ENCODE peak calls at places on chromosome 10, in eight cellular contexts. Z is ascending aorta; J is GM10248; H is endothelial cell; T is fibroblast of pulmonary artery; C is CD8-positive, alpha-beta T cell; I is right atrium auricular region; F is cardiac muscle cell. S is an unnamed sample.

GRCh38 chr10:103718247-103718620 is 137.1 kb downstream of the SH3PXD2A start:
- DNase-seq in Z (no peak), J (no peak), H (no peak), T (no peak), C (no peak), I (no peak), F (no peak), S (no peak)

GRCh38 chr10:73828166-73828565 is 16.8 kb upstream of the NDST2 start:
- DNase-seq in Z (no peak), J (no peak), H (no peak), T (no peak), C (no peak), I (no peak), F (no peak), S (no peak)

GRCh38 chr10:20091698-20092097 is 275.5 kb downstream of the PLXDC2 start:
- DNase-seq in Z (no peak), J (no peak), H (no peak), T (no peak), C (no peak), I (no peak), F (no peak), S (no peak)

GRCh38 chr10:60664859-60665258 is 113.4 kb upstream of the CDK1 start:
- DNase-seq in Z (no peak), J (no peak), H (no peak), T (no peak), C (no peak), I (no peak), F (no peak), S (no peak)

GRCh38 chr10:86197166-86197790 is 169.3 kb downstream of the GRID1 start:
- DNase-seq in Z (no peak), J (no peak), H (no peak), T (no peak), C (no peak), I (no peak), F (no peak), S (no peak)

GRCh38 chr10:70715853-70716795 is 43.8 kb downstream of the ADAMTS14 start:
- DNase-seq in Z (no peak), J (no peak), H (no peak), T (peak), C (no peak), I (no peak), F (peak), S (peak)

GRCh38 chr10:112298581-112298980 is 15.4 kb downstream of the TECTB start:
- DNase-seq in Z (no peak), J (no peak), H (no peak), T (no peak), C (no peak), I (no peak), F (no peak), S (no peak)

GRCh38 chr10:98361131-98361633 is 53.8 kb downstream of the PYROXD2 start:
- DNase-seq in Z (peak), J (no peak), H (no peak), T (peak), C (no peak), I (peak), F (peak), S (peak)

GRCh38 chr10:15200626-15201025 is 32.1 kb upstream of the NMT2 start:
- DNase-seq in Z (no peak), J (no peak), H (no peak), T (peak), C (no peak), I (no peak), F (peak), S (no peak)

GRCh38 chr10:102368072-102368471 is 27.4 kb upstream of the NFKB2 start:
- DNase-seq in Z (no peak), J (no peak), H (no peak), T (no peak), C (no peak), I (no peak), F (no peak), S (no peak)

GRCh38 chr10:104084482-104085142 is 1.1 kb downstream of the COL17A1 start:
- DNase-seq in Z (no peak), J (no peak), H (no peak), T (no peak), C (no peak), I (no peak), F (no peak), S (no peak)

GRCh38 chr10:24344279-24344678 is 135.3 kb downstream of the KIAA1217 start:
- DNase-seq in Z (no peak), J (no peak), H (no peak), T (peak), C (no peak), I (no peak), F (peak), S (no peak)

GRCh38 chr10:101032637-101033201 is 1.7 kb downstream of the SFXN3 start:
- DNase-seq in Z (peak), J (no peak), H (peak), T (peak), C (peak), I (peak), F (peak), S (no peak)

GRCh38 chr10:114051714-114052113 is 8.0 kb downstream of the ADRB1 start:
- DNase-seq in Z (no peak), J (no peak), H (no peak), T (no peak), C (no peak), I (no peak), F (no peak), S (no peak)

GRCh38 chr10:34125702-34126101 is 689.4 kb downstream of the PARD3 start:
- DNase-seq in Z (no peak), J (no peak), H (no peak), T (no peak), C (no peak), I (no peak), F (no peak), S (no peak)

GRCh38 chr10:32795598-32796183 is 162.3 kb downstream of the ITGB1 start:
- DNase-seq in Z (no peak), J (peak), H (no peak), T (peak), C (no peak), I (no peak), F (peak), S (no peak)

GRCh38 chr10:35172574-35172973 is 45.9 kb downstream of the CREM start:
- DNase-seq in Z (no peak), J (no peak), H (no peak), T (peak), C (no peak), I (no peak), F (peak), S (no peak)

GRCh38 chr10:90136731-90137316 is 435.4 kb downstream of the KIF20B start:
- DNase-seq in Z (no peak), J (no peak), H (no peak), T (peak), C (no peak), I (no peak), F (peak), S (peak)

GRCh38 chr10:114874827-114875541 is 53.4 kb downstream of the FHIP2A start:
- DNase-seq in Z (no peak), J (peak), H (peak), T (peak), C (no peak), I (no peak), F (peak), S (peak)

GRCh38 chr10:72353028-72353962 is 1.4 kb downstream of the DNAJB12 start:
- DNase-seq in Z (no peak), J (no peak), H (no peak), T (peak), C (no peak), I (no peak), F (peak), S (no peak)

GRCh38 chr10:5234106-5234877 is 37.7 kb downstream of the AKR1C4 start:
- DNase-seq in Z (no peak), J (no peak), H (no peak), T (peak), C (no peak), I (no peak), F (peak), S (no peak)

GRCh38 chr10:29535778-29536459 is 98.9 kb downstream of the SVIL start:
- DNase-seq in Z (no peak), J (no peak), H (no peak), T (no peak), C (no peak), I (no peak), F (no peak), S (no peak)

GRCh38 chr10:51074238-51075028 is at the start of gene PRKG1:
- DNase-seq in Z (peak), J (peak), H (peak), T (peak), C (no peak), I (peak), F (peak), S (peak)

GRCh38 chr10:34966440-34966839 is 123.7 kb downstream of the CUL2 start:
- DNase-seq in Z (no peak), J (no peak), H (no peak), T (peak), C (no peak), I (no peak), F (peak), S (no peak)

GRCh38 chr10:29386347-29386999 is 97.6 kb downstream of the LYZL1 start:
- DNase-seq in Z (no peak), J (peak), H (no peak), T (peak), C (no peak), I (no peak), F (peak), S (no peak)

GRCh38 chr10:79407811-79408795 is 37.3 kb downstream of the ZCCHC24 start:
- DNase-seq in Z (no peak), J (no peak), H (no peak), T (peak), C (no peak), I (no peak), F (peak), S (no peak)

GRCh38 chr10:2120781-2121180 is 383.5 kb upstream of the ADARB2 start:
- DNase-seq in Z (no peak), J (no peak), H (no peak), T (no peak), C (no peak), I (no peak), F (no peak), S (no peak)

GRCh38 chr10:30574423-30574796 is 55.1 kb downstream of the LYZL2 start:
- DNase-seq in Z (no peak), J (no peak), H (no peak), T (no peak), C (no peak), I (no peak), F (no peak), S (no peak)

GRCh38 chr10:118259288-118259906 is 82.7 kb downstream of the FAM204A start:
- DNase-seq in Z (no peak), J (peak), H (peak), T (peak), C (no peak), I (no peak), F (peak), S (peak)
- TF ChIP-seq CTCF in Z (peak), J (peak), H (peak), T (peak), C (no peak), I (peak), F (peak), S (peak)

GRCh38 chr10:52105301-52105700 is 208.8 kb upstream of the DKK1 start:
- DNase-seq in Z (no peak), J (no peak), H (no peak), T (no peak), C (no peak), I (no peak), F (no peak), S (no peak)
- TF ChIP-seq CTCF in Z (no peak), J (no peak), H (no peak), T (no peak), C (no peak), I (no peak), F (no peak), S (no peak)

DNA sequence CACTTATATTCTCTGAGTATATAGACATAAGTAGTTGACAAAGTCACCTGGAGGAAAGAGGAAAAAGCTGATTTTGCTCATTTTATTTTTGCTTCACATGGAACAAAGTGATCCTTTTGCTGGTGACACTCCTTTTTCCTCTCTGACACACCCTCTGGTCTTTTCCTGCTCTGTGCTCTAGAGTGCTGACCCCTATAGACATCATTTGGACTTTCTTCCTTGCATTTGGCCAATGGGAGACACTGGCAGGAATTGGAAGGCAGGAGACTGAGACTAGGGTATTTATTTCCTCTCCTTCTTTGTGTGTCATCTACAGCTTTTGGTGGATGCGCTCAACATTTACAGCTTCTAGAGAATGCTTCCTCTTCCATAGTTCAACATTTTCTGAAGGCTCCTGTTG is 1078.1 kb downstream of the SORCS1 start:
- DNase-seq in Z (no peak), J (no peak), H (no peak), T (no peak), C (no peak), I (no peak), F (no peak), S (no peak)
- TF ChIP-seq CTCF in Z (no peak), J (no peak), H (no peak), T (no peak), C (no peak), I (no peak), F (no peak), S (no peak)

DNA sequence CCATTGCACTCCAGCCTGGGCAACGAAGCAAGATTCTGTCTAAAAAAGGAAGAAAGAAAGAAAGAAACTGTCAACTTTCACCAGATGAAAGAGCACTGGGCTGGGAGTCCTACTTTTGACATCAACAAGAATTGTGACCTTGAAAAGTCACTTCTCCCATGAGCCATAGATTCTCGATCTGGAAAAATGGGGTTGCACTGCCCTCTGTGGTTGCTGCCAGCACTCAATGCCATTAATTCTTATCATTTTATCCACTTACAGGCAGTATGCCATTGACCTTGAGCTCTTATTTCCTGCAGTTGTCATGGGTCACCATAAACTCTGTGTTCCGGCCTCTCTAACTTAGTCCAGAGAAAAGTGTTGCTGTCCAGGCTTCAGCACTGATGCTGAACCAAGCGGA is 137.2 kb downstream of the NOC3L start:
- DNase-seq in Z (no peak), J (no peak), H (no peak), T (no peak), C (no peak), I (no peak), F (no peak), S (no peak)
- TF ChIP-seq CTCF in Z (peak), J (no peak), H (no peak), T (peak), C (no peak), I (peak), F (peak), S (no peak)

GRCh38 chr10:121317374-121317773 is 280.9 kb downstream of the FGFR2 start:
- DNase-seq in Z (no peak), J (no peak), H (no peak), T (no peak), C (no peak), I (no peak), F (no peak), S (no peak)
- TF ChIP-seq CTCF in Z (no peak), J (no peak), H (peak), T (no peak), C (no peak), I (no peak), F (no peak), S (peak)

GRCh38 chr10:78381072-78381471 is 347.4 kb downstream of the RPS24 start:
- DNase-seq in Z (no peak), J (no peak), H (peak), T (no peak), C (no peak), I (no peak), F (no peak), S (no peak)
- TF ChIP-seq CTCF in Z (no peak), J (no peak), H (peak), T (peak), C (no peak), I (no peak), F (peak), S (peak)

DNA sequence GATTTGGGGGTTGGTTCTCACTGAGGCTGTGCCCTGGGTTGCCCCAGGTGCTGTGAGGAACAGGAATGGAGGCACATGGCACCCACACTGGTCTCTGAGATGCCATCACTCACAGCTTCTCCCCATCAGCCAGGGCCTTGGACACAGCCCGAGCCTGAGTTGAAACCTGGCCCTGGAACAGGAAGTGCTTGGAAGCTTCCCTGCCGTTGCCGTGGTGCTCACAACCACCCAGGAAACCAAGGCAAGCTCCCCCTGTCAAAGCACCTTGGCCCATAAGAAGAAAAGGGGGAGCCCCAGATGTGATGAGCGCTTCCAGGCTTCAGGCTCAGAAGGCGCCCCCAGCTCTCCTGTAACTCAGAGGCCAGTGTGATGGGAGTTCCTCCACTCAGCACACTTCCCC is at the start of gene BTBD16:
- DNase-seq in Z (no peak), J (no peak), H (no peak), T (no peak), C (no peak), I (no peak), F (no peak), S (no peak)
- TF ChIP-seq CTCF in Z (no peak), J (no peak), H (no peak), T (no peak), C (no peak), I (no peak), F (no peak), S (no peak)

GRCh38 chr10:56348101-56348500 is 13.0 kb downstream of the ZWINT start:
- DNase-seq in Z (no peak), J (no peak), H (no peak), T (no peak), C (no peak), I (no peak), F (no peak), S (no peak)

GRCh38 chr10:56349611-56350010 is 11.4 kb downstream of the ZWINT start:
- DNase-seq in Z (no peak), J (no peak), H (no peak), T (no peak), C (no peak), I (no peak), F (no peak), S (no peak)

GRCh38 chr10:56346845-56347415 is 14.1 kb downstream of the ZWINT start:
- DNase-seq in Z (no peak), J (no peak), H (no peak), T (no peak), C (no peak), I (no peak), F (no peak), S (no peak)

GRCh38 chr10:56357018-56357417 is 4.0 kb downstream of the ZWINT start:
- DNase-seq in Z (no peak), J (no peak), H (no peak), T (no peak), C (no peak), I (no peak), F (no peak), S (no peak)

DNA sequence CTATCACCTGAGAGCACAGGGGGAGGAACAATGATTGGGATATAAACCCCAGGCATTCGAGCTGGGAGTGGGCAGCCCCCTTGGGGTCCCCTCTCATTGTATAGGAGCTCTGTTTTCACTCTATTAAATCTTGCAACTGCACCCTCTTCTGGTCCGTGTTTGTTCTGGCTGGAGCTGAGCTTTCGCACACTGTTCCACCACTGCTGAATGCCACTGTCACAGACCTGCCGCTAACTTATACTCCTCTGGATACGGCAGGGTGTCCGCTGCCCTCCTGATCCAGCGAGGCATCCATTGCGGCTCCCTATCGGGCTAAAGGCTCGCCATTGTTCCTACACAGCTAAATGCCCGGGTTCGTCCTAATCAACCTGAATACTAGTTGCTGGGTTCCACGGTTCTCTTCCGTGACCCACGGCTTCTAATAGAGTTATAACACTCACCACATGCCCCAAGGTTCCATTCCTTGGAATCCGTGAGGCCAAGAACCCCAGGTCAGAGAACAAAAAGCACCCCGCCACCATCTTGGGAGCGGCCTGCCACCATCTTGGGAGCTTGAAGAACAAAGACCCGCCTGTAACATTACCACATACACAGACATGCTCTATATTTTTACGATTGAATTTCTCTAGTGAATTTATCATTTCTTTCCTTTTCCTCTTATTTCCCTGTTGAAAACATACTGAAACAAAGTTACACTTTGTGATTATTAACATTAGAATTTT is 9.0 kb downstream of the ZWINT start:
- DNase-seq in Z (no peak), J (no peak), H (no peak), T (no peak), C (no peak), I (no peak), F (no peak), S (no peak)
- TF ChIP-seq CTCF in Z (no peak), J (no peak), H (no peak), T (no peak), C (no peak), I (no peak), F (no peak), S (no peak)

S was measured in neural crest cell.